ENCODE peak calls at places on chromosomes 13 and 19, in eight cellular contexts. One of them, this sample, is unnamed.

GRCh38 chr19:29501816-29502580 is 23.8 kb upstream of the VSTM2B start:
- DNase-seq in RKO: no peak
- DNase-seq in heart right ventricle: no peak
- DNase-seq in activated B cell treated with CpG ODN at 0.5 μM for 24 hours: no peak
- DNase-seq in Kasumi-1: no peak
- DNase-seq in progenitor cell of endocrine pancreas: no peak
- DNase-seq in GM03348: no peak
- DNase-seq in GM10248: no peak
- DNase-seq in this sample: no peak

GRCh38 chr13:28494537-28494860 is 429 bp downstream of the FLT1 start:
- DNase-seq in RKO: no peak
- DNase-seq in heart right ventricle: no peak
- DNase-seq in activated B cell treated with CpG ODN at 0.5 μM for 24 hours: peak
- DNase-seq in Kasumi-1: no peak
- DNase-seq in progenitor cell of endocrine pancreas: no peak
- DNase-seq in GM03348: peak
- DNase-seq in GM10248: peak
- DNase-seq in this sample: peak

GRCh38 chr13:39244561-39245230 is 206.4 kb downstream of the NHLRC3 start:
- DNase-seq in RKO: no peak
- DNase-seq in heart right ventricle: no peak
- DNase-seq in activated B cell treated with CpG ODN at 0.5 μM for 24 hours: no peak
- DNase-seq in Kasumi-1: no peak
- DNase-seq in progenitor cell of endocrine pancreas: no peak
- DNase-seq in GM03348: no peak
- DNase-seq in GM10248: no peak
- DNase-seq in this sample: no peak

GRCh38 chr13:43785681-43786471 is 896 bp downstream of the ENOX1 start:
- DNase-seq in RKO: no peak
- DNase-seq in heart right ventricle: peak
- DNase-seq in activated B cell treated with CpG ODN at 0.5 μM for 24 hours: no peak
- DNase-seq in Kasumi-1: peak
- DNase-seq in progenitor cell of endocrine pancreas: peak
- DNase-seq in GM03348: peak
- DNase-seq in GM10248: peak
- DNase-seq in this sample: peak

GRCh38 chr19:38658462-38659306 is 11.2 kb downstream of the ACTN4 start:
- DNase-seq in RKO: peak
- DNase-seq in heart right ventricle: peak
- DNase-seq in activated B cell treated with CpG ODN at 0.5 μM for 24 hours: no peak
- DNase-seq in Kasumi-1: no peak
- DNase-seq in progenitor cell of endocrine pancreas: no peak
- DNase-seq in GM03348: peak
- DNase-seq in GM10248: no peak
- DNase-seq in this sample: no peak

GRCh38 chr13:113947321-113948033 is 26.4 kb downstream of the C13orf46 start:
- DNase-seq in RKO: no peak
- DNase-seq in heart right ventricle: peak
- DNase-seq in activated B cell treated with CpG ODN at 0.5 μM for 24 hours: no peak
- DNase-seq in Kasumi-1: no peak
- DNase-seq in progenitor cell of endocrine pancreas: no peak
- DNase-seq in GM03348: peak
- DNase-seq in GM10248: no peak
- DNase-seq in this sample: no peak

GRCh38 chr13:33445476-33445875 is 159.9 kb upstream of the STARD13 start:
- DNase-seq in RKO: no peak
- DNase-seq in heart right ventricle: no peak
- DNase-seq in activated B cell treated with CpG ODN at 0.5 μM for 24 hours: no peak
- DNase-seq in Kasumi-1: no peak
- DNase-seq in progenitor cell of endocrine pancreas: no peak
- DNase-seq in GM03348: no peak
- DNase-seq in GM10248: no peak
- DNase-seq in this sample: no peak

GRCh38 chr13:24279706-24280105 is 29.7 kb upstream of the C1QTNF9 start:
- DNase-seq in RKO: no peak
- DNase-seq in heart right ventricle: no peak
- DNase-seq in activated B cell treated with CpG ODN at 0.5 μM for 24 hours: no peak
- DNase-seq in Kasumi-1: no peak
- DNase-seq in progenitor cell of endocrine pancreas: no peak
- DNase-seq in GM03348: no peak
- DNase-seq in GM10248: no peak
- DNase-seq in this sample: no peak

GRCh38 chr19:709196-709964 is 645 bp downstream of the PALM start:
- DNase-seq in RKO: no peak
- DNase-seq in heart right ventricle: no peak
- DNase-seq in activated B cell treated with CpG ODN at 0.5 μM for 24 hours: no peak
- DNase-seq in Kasumi-1: no peak
- DNase-seq in progenitor cell of endocrine pancreas: no peak
- DNase-seq in GM03348: no peak
- DNase-seq in GM10248: no peak
- DNase-seq in this sample: no peak

GRCh38 chr19:58555920-58556632 is 1.2 kb upstream of the CHMP2A start:
- DNase-seq in RKO: no peak
- DNase-seq in heart right ventricle: no peak
- DNase-seq in activated B cell treated with CpG ODN at 0.5 μM for 24 hours: peak
- DNase-seq in Kasumi-1: no peak
- DNase-seq in progenitor cell of endocrine pancreas: no peak
- DNase-seq in GM03348: no peak
- DNase-seq in GM10248: no peak
- DNase-seq in this sample: no peak

GRCh38 chr13:97017322-97017721 is 23.0 kb upstream of the OXGR1 start:
- DNase-seq in RKO: no peak
- DNase-seq in heart right ventricle: no peak
- DNase-seq in activated B cell treated with CpG ODN at 0.5 μM for 24 hours: no peak
- DNase-seq in Kasumi-1: no peak
- DNase-seq in progenitor cell of endocrine pancreas: no peak
- DNase-seq in GM03348: no peak
- DNase-seq in GM10248: no peak
- DNase-seq in this sample: no peak

GRCh38 chr13:20492641-20493040 is 33.0 kb downstream of the CRYL1 start:
- DNase-seq in RKO: peak
- DNase-seq in heart right ventricle: no peak
- DNase-seq in activated B cell treated with CpG ODN at 0.5 μM for 24 hours: peak
- DNase-seq in Kasumi-1: peak
- DNase-seq in progenitor cell of endocrine pancreas: no peak
- DNase-seq in GM03348: peak
- DNase-seq in GM10248: peak
- DNase-seq in this sample: no peak

GRCh38 chr19:31356587-31357314 is 7.5 kb upstream of the TSHZ3 start:
- DNase-seq in RKO: no peak
- DNase-seq in heart right ventricle: no peak
- DNase-seq in activated B cell treated with CpG ODN at 0.5 μM for 24 hours: no peak
- DNase-seq in Kasumi-1: no peak
- DNase-seq in progenitor cell of endocrine pancreas: no peak
- DNase-seq in GM03348: no peak
- DNase-seq in GM10248: no peak
- DNase-seq in this sample: peak

GRCh38 chr19:49741210-49741844 is 21.8 kb downstream of the TSKS start:
- DNase-seq in RKO: peak
- DNase-seq in heart right ventricle: no peak
- DNase-seq in activated B cell treated with CpG ODN at 0.5 μM for 24 hours: no peak
- DNase-seq in Kasumi-1: peak
- DNase-seq in progenitor cell of endocrine pancreas: no peak
- DNase-seq in GM03348: no peak
- DNase-seq in GM10248: no peak
- DNase-seq in this sample: no peak

GRCh38 chr13:24727731-24728601 is 36.0 kb upstream of the RNF17 start:
- DNase-seq in RKO: peak
- DNase-seq in heart right ventricle: peak
- DNase-seq in activated B cell treated with CpG ODN at 0.5 μM for 24 hours: no peak
- DNase-seq in Kasumi-1: peak
- DNase-seq in progenitor cell of endocrine pancreas: no peak
- DNase-seq in GM03348: peak
- DNase-seq in GM10248: peak
- DNase-seq in this sample: peak

GRCh38 chr13:110113284-110113764 is 193.6 kb downstream of the COL4A1 start:
- DNase-seq in RKO: peak
- DNase-seq in heart right ventricle: no peak
- DNase-seq in activated B cell treated with CpG ODN at 0.5 μM for 24 hours: no peak
- DNase-seq in Kasumi-1: peak
- DNase-seq in progenitor cell of endocrine pancreas: no peak
- DNase-seq in GM03348: peak
- DNase-seq in GM10248: no peak
- DNase-seq in this sample: no peak

GRCh38 chr13:34611678-34612077 is 330.4 kb upstream of the NBEA start:
- DNase-seq in RKO: no peak
- DNase-seq in heart right ventricle: no peak
- DNase-seq in activated B cell treated with CpG ODN at 0.5 μM for 24 hours: no peak
- DNase-seq in Kasumi-1: no peak
- DNase-seq in progenitor cell of endocrine pancreas: no peak
- DNase-seq in GM03348: no peak
- DNase-seq in GM10248: no peak
- DNase-seq in this sample: no peak

GRCh38 chr13:27024062-27024461 is 147.5 kb downstream of the USP12 start:
- DNase-seq in RKO: no peak
- DNase-seq in heart right ventricle: no peak
- DNase-seq in activated B cell treated with CpG ODN at 0.5 μM for 24 hours: no peak
- DNase-seq in Kasumi-1: no peak
- DNase-seq in progenitor cell of endocrine pancreas: no peak
- DNase-seq in GM03348: no peak
- DNase-seq in GM10248: no peak
- DNase-seq in this sample: no peak

GRCh38 chr13:77349365-77349764 is 22.5 kb upstream of the MYCBP2 start:
- DNase-seq in RKO: no peak
- DNase-seq in heart right ventricle: no peak
- DNase-seq in activated B cell treated with CpG ODN at 0.5 μM for 24 hours: no peak
- DNase-seq in Kasumi-1: no peak
- DNase-seq in progenitor cell of endocrine pancreas: no peak
- DNase-seq in GM03348: no peak
- DNase-seq in GM10248: no peak
- DNase-seq in this sample: no peak

GRCh38 chr19:55720214-55720746 is 17.9 kb downstream of the NLRP9 start:
- DNase-seq in RKO: peak
- DNase-seq in heart right ventricle: no peak
- DNase-seq in activated B cell treated with CpG ODN at 0.5 μM for 24 hours: no peak
- DNase-seq in Kasumi-1: no peak
- DNase-seq in progenitor cell of endocrine pancreas: no peak
- DNase-seq in GM03348: no peak
- DNase-seq in GM10248: no peak
- DNase-seq in this sample: no peak

GRCh38 chr19:19597809-19598306 is 20.6 kb downstream of the PBX4 start:
- DNase-seq in RKO: no peak
- DNase-seq in heart right ventricle: no peak
- DNase-seq in activated B cell treated with CpG ODN at 0.5 μM for 24 hours: no peak
- DNase-seq in Kasumi-1: no peak
- DNase-seq in progenitor cell of endocrine pancreas: no peak
- DNase-seq in GM03348: no peak
- DNase-seq in GM10248: peak
- DNase-seq in this sample: no peak

GRCh38 chr13:95787356-95788099 is 110.6 kb downstream of the DNAJC3 start:
- DNase-seq in RKO: no peak
- DNase-seq in heart right ventricle: no peak
- DNase-seq in activated B cell treated with CpG ODN at 0.5 μM for 24 hours: no peak
- DNase-seq in Kasumi-1: no peak
- DNase-seq in progenitor cell of endocrine pancreas: no peak
- DNase-seq in GM03348: no peak
- DNase-seq in GM10248: no peak
- DNase-seq in this sample: no peak

GRCh38 chr13:105255472-105255871 is 1280.0 kb downstream of the EFNB2 start:
- DNase-seq in RKO: no peak
- DNase-seq in heart right ventricle: no peak
- DNase-seq in activated B cell treated with CpG ODN at 0.5 μM for 24 hours: no peak
- DNase-seq in Kasumi-1: no peak
- DNase-seq in progenitor cell of endocrine pancreas: no peak
- DNase-seq in GM03348: no peak
- DNase-seq in GM10248: no peak
- DNase-seq in this sample: no peak